ENCODE peak calls at places on chromosome 15, in eight cellular contexts. O is activated T-cell treated with anti-CD3 and anti-CD28 coated beads for 1 hour; R is AML-193; Z is sciatic nerve; Y is iris pigment epithelial cell; B is activated T-helper 9 cell treated with anti-CD3 and anti-CD28 coated beads, Interleukin-2, amount 50 U/mL, for 16 hours; N is lung; P is MCF 10A. W is an unnamed sample.

GRCh38 chr15:75043509-75044257 is 20.3 kb downstream of the PPCDC start:
- DNase-seq in P (peak; percentile 98), Y (peak; percentile 100), R (peak; percentile 94), N (peak; percentile 97), B (no peak), Z (peak; percentile 96), O (no peak), W (no peak)

GRCh38 chr15:29677871-29678431 is 144.3 kb downstream of the TJP1 start:
- DNase-seq in N (no peak), Y (no peak), Z (no peak), R (no peak), P (no peak), O (no peak), B (no peak), W (no peak)

GRCh38 chr15:50440932-50441331 is 16.7 kb downstream of the USP8 start:
- DNase-seq in N (no peak), B (no peak), O (no peak), Y (no peak), R (no peak), Z (no peak), P (no peak), W (no peak)

GRCh38 chr15:43872416-43873020 is 45.7 kb downstream of the WDR76 start:
- DNase-seq in Z (no peak), N (no peak), Y (peak; percentile 81), B (no peak), O (no peak), P (peak; percentile 61), R (peak; percentile 53), W (no peak)

GRCh38 chr15:67999320-68000100 is 54.6 kb upstream of the PIAS1 start:
- DNase-seq in O (no peak), Z (no peak), B (no peak), Y (no peak), N (no peak), P (peak; percentile 28), R (no peak), W (no peak)

GRCh38 chr15:83248151-83248851 is 36.2 kb downstream of the BNC1 start:
- DNase-seq in O (no peak), B (no peak), R (peak; percentile 26), Z (no peak), N (no peak), Y (peak; percentile 66), P (peak; percentile 72), W (no peak)

GRCh38 chr15:64287953-64288352 is 68.0 kb downstream of the CSNK1G1 start:
- DNase-seq in R (no peak), Y (no peak), B (no peak), N (no peak), Z (no peak), O (no peak), P (no peak), W (no peak)

GRCh38 chr15:67805871-67806538 is 19.3 kb upstream of the SKOR1 start:
- DNase-seq in P (no peak), Z (peak; percentile 33), N (no peak), B (no peak), R (no peak), O (no peak), Y (no peak), W (no peak)

W was measured in CD4-positive, alpha-beta T cell.